ENCODE peak calls at places on chromosomes 1 and 21, in seven cellular contexts. N is fibroblast of gingiva, F is OCI-LY7, M is ovary, Y is tibial nerve, S is cardiac fibroblast, D is mucosa of gallbladder. X is an unnamed sample.

GRCh38 chr1:59043796-59044195 is 253.1 kb upstream of the FGGY start:
- DNase-seq in M (peak; percentile 63), F (no peak), S (peak; percentile 83), N (peak; percentile 91), D (peak; percentile 87), Y (peak; percentile 66), X (no peak)

GRCh38 chr1:147389532-147390184 is 147.2 kb downstream of the CHD1L start:
- DNase-seq in Y (no peak), M (no peak), S (peak; percentile 68), N (peak; percentile 47), D (no peak), F (peak; percentile 57), X (no peak)

GRCh38 chr1:179550753-179551682 is 24.7 kb downstream of the NPHS2 start:
- DNase-seq in Y (no peak), D (no peak), N (peak; percentile 17), S (peak; percentile 83), F (no peak), M (no peak), X (no peak)

GRCh38 chr1:58721247-58721820 is 21.5 kb upstream of the MYSM1 start:
- DNase-seq in S (no peak), Y (no peak), M (no peak), F (no peak), N (no peak), D (no peak), X (no peak)

GRCh38 chr1:40774266-40774998 is 9.2 kb upstream of the KCNQ4 start:
- DNase-seq in F (peak; percentile 61), Y (no peak), M (peak; percentile 64), S (peak; percentile 41), N (no peak), D (peak; percentile 49), X (no peak)

GRCh38 chr1:31374511-31375196 is 1.8 kb upstream of the FABP3 start:
- DNase-seq in M (peak; percentile 75), F (no peak), S (peak; percentile 78), D (peak; percentile 54), N (peak; percentile 70), Y (no peak), X (no peak)

GRCh38 chr1:17119744-17120482 is 662 bp upstream of the PADI2 start:
- DNase-seq in S (no peak), N (no peak), Y (no peak), F (peak; percentile 36), M (no peak), D (no peak), X (no peak)

GRCh38 chr1:221069178-221069903 is 190.1 kb downstream of the HLX start:
- DNase-seq in N (no peak), D (no peak), S (no peak), F (peak; percentile 19), M (no peak), Y (no peak), X (no peak)

GRCh38 chr1:59285691-59286090 is 11.2 kb upstream of the FGGY start:
- DNase-seq in M (no peak), Y (no peak), S (no peak), F (no peak), D (no peak), N (no peak), X (no peak)

GRCh38 chr1:195141294-195141693 is 1466.9 kb downstream of the KCNT2 start:
- DNase-seq in D (no peak), Y (no peak), N (no peak), S (no peak), F (peak; percentile 3), M (no peak), X (no peak)

GRCh38 chr1:29629401-29629800 is 393.1 kb downstream of the PTPRU start:
- DNase-seq in S (no peak), N (no peak), M (no peak), D (no peak), Y (no peak), F (no peak), X (no peak)

GRCh38 chr1:103854279-103854678 is 104.6 kb downstream of the AMY1C start:
- DNase-seq in F (no peak), M (no peak), N (no peak), Y (no peak), S (no peak), D (no peak), X (no peak)

GRCh38 chr1:116490588-116490987 is 80.2 kb downstream of the CD58 start:
- DNase-seq in F (no peak), D (no peak), M (no peak), Y (no peak), N (no peak), S (no peak), X (no peak)

GRCh38 chr1:244651956-244652698 is 799 bp upstream of the DESI2 start:
- DNase-seq in N (no peak), Y (no peak), D (no peak), S (no peak), F (no peak), M (no peak), X (no peak)

GRCh38 chr21:34017127-34017961 is 56.0 kb upstream of the MRPS6 start:
- DNase-seq in F (peak; percentile 14), S (peak; percentile 19), D (no peak), Y (no peak), N (peak; percentile 43), M (no peak), X (no peak)

GRCh38 chr1:152325111-152325510 is at the start of gene FLG:
- DNase-seq in F (no peak), N (no peak), D (no peak), Y (no peak), S (no peak), M (no peak), X (no peak)

GRCh38 chr1:25117233-25117823 is 115.0 kb downstream of the SYF2 start:
- DNase-seq in D (no peak), M (no peak), S (no peak), Y (no peak), F (peak; percentile 70), N (no peak), X (no peak)

GRCh38 chr1:95467036-95467435 is 233.0 kb downstream of the RWDD3 start:
- DNase-seq in M (no peak), D (no peak), S (no peak), Y (no peak), F (no peak), N (no peak), X (no peak)

X was measured in hypothalamus.